ENCODE peak calls at places on chromosomes 6 and 20, in six cellular contexts. Q, D, F, B, N and L are unnamed samples.

GRCh38 chr6:53192590-53193232 is 44.1 kb upstream of the GCM1 start:
- DNase-seq in F (peak; percentile 23), D (no peak), B (no peak), Q (no peak), N (peak; percentile 13), L (peak; percentile 12)

GRCh38 chr6:123965894-123966293 is 162.2 kb downstream of the NKAIN2 start:
- DNase-seq in N (peak; percentile 5), B (no peak), D (no peak), F (peak; percentile 4), Q (no peak), L (peak; percentile 2)

GRCh38 chr6:138844203-138844602 is 48.3 kb downstream of the ECT2L start:
- DNase-seq in Q (no peak), N (peak; percentile 97), B (peak; percentile 67), D (peak; percentile 42), F (peak; percentile 67), L (peak; percentile 91)

GRCh38 chr6:109690740-109691687 is at the start of the genes AK9 and FIG4:
- DNase-seq in F (peak; percentile 93), D (peak; percentile 88), B (peak; percentile 96), N (peak; percentile 94), Q (peak; percentile 80), L (peak; percentile 93)

GRCh38 chr6:136757150-136757549 is 35.1 kb downstream of the MAP3K5 start:
- DNase-seq in F (peak; percentile 38), D (no peak), Q (no peak), B (no peak), N (peak; percentile 85), L (peak; percentile 73)

GRCh38 chr20:30811896-30812671 is 445.4 kb upstream of the DEFB115 start:
- DNase-seq in B (no peak), N (peak; percentile 68), Q (no peak), F (peak; percentile 53), D (no peak), L (peak; percentile 49)

GRCh38 chr20:57428611-57429496 is 37.7 kb downstream of the RBM38 start:
- DNase-seq in N (no peak), B (no peak), D (no peak), Q (no peak), F (no peak), L (no peak)

GRCh38 chr6:1759877-1760276 is 150.2 kb downstream of the FOXC1 start:
- DNase-seq in Q (no peak), N (no peak), B (no peak), F (no peak), D (no peak), L (no peak)

GRCh38 chr20:57999465-58000111 is 228.9 kb downstream of the ANKRD60 start:
- DNase-seq in F (no peak), N (peak; percentile 3), B (peak; percentile 40), Q (no peak), D (no peak), L (no peak)

GRCh38 chr20:44028341-44028715 is 113.7 kb downstream of the TOX2 start:
- DNase-seq in B (no peak), D (no peak), F (no peak), N (no peak), Q (no peak), L (no peak)

GRCh38 chr20:25865715-25866656 is 169.3 kb upstream of the ZNF337 start:
- DNase-seq in N (peak; percentile 86), B (no peak), Q (peak; percentile 67), D (peak; percentile 76), F (peak; percentile 49), L (peak; percentile 82)

GRCh38 chr20:11777861-11778570 is 139.7 kb upstream of the BTBD3 start:
- DNase-seq in B (no peak), Q (no peak), N (peak; percentile 60), F (peak; percentile 48), D (no peak), L (peak; percentile 54)

GRCh38 chr6:85401186-85402062 is 48.5 kb upstream of the NT5E start:
- DNase-seq in Q (no peak), N (no peak), D (no peak), B (no peak), F (no peak), L (no peak)

GRCh38 chr6:35146453-35146852 is 5.3 kb upstream of the TCP11 start:
- DNase-seq in B (peak; percentile 41), Q (no peak), F (peak; percentile 45), N (peak; percentile 54), D (no peak), L (peak; percentile 68)

GRCh38 chr6:160668589-160668988 is 4.5 kb upstream of the LPA start:
- DNase-seq in N (no peak), F (no peak), Q (no peak), D (no peak), B (no peak), L (no peak)

GRCh38 chr6:43747734-43748133 is 22.3 kb upstream of the VEGFA start:
- DNase-seq in N (no peak), D (no peak), B (no peak), F (no peak), Q (no peak), L (no peak)

GRCh38 chr6:109759098-109759855 is 68.2 kb downstream of the FIG4 start:
- DNase-seq in F (no peak), D (no peak), B (no peak), N (no peak), Q (no peak), L (no peak)

GRCh38 chr20:24935140-24935539 is 13.9 kb upstream of the CST7 start:
- DNase-seq in F (no peak), N (no peak), B (no peak), D (no peak), Q (no peak), L (no peak)

GRCh38 chr20:53579266-53579580 is 14.4 kb downstream of the ZNF217 start:
- DNase-seq in F (no peak), D (no peak), N (no peak), Q (no peak), B (no peak), L (no peak)

GRCh38 chr20:53581444-53582311 is 12.0 kb downstream of the ZNF217 start:
- DNase-seq in F (no peak), N (no peak), D (no peak), Q (peak; percentile 41), B (peak; percentile 19), L (no peak)

GRCh38 chr20:53580376-53581111 is 13.1 kb downstream of the ZNF217 start:
- DNase-seq in N (no peak), F (no peak), B (peak; percentile 12), Q (no peak), D (no peak), L (no peak)

GRCh38 chr20:53579581-53580375 is 13.9 kb downstream of the ZNF217 start:
- DNase-seq in B (no peak), F (peak; percentile 69), D (no peak), Q (peak; percentile 48), N (peak; percentile 88), L (peak; percentile 91)

DNA sequence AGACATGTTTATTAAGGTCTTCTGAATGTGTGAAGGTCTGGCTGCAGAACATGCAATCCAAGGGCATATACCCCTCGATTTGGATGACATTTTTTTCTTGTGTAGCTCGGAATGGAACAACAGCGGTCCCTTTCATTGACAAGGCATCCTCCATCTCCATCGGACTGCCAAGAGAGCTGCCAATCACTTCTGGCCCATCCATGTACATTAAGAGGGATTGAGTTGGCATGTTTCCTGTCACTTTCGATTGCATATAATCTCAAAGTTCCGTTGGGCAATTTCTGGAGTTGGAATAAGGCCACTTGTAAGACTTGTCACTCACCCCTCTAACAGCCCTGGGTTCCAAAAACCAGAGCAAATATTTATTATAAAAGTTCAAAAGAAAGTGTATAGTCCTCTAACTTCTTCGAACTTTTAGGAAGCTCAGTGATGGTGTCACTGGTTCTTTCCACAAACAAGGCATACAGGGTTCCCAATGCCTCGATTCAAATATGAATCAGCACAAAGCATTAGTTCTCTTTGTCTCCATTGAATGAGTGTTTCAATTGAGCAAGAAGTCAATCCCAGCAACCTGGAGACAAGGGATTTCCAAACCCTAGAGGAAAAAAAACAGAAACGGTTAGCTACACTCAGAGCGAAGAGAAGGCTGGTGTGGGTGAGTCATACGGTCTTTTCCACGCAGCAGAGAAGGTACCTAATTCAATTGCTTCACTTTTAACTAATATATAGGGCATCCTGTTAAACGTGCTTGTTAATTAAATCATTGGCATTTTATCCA is 10.9 kb downstream of the ZNF217 start:
- DNase-seq in N (peak; percentile 95), F (peak; percentile 92), B (peak; percentile 29), Q (peak; percentile 37), D (no peak), L (peak; percentile 97)
- H3K4me3 ChIP-seq in N (no peak overlapping the region), F (no peak overlapping the region), B (no peak overlapping the region), Q (peak overlapping the region; percentile 61), D (no peak overlapping the region), L (no peak overlapping the region)

GRCh38 chr6:64437996-64438395 is 802.4 kb downstream of the PHF3 start:
- DNase-seq in N (no peak), D (no peak), B (no peak), F (no peak), Q (no peak), L (no peak)
- H3K4me3 ChIP-seq in N (no peak overlapping the region), D (no peak overlapping the region), B (no peak overlapping the region), F (no peak overlapping the region), Q (no peak overlapping the region), L (no peak overlapping the region)

GRCh38 chr6:37513155-37513554 is 13.5 kb upstream of the CCDC167 start:
- DNase-seq in D (no peak), Q (no peak), F (no peak), B (no peak), N (no peak), L (no peak)
- H3K4me3 ChIP-seq in D (no peak overlapping the region), Q (no peak overlapping the region), F (no peak overlapping the region), B (no peak overlapping the region), N (no peak overlapping the region), L (no peak overlapping the region)

GRCh38 chr6:79070206-79070825 is 7.7 kb downstream of the PHIP start:
- DNase-seq in D (no peak), N (peak; percentile 14), F (peak; percentile 14), B (no peak), Q (no peak), L (no peak)
- H3K4me3 ChIP-seq in D (no peak overlapping the region), N (no peak overlapping the region), F (peak overlapping the region; percentile 18), B (peak overlapping the region; percentile 14), Q (no peak overlapping the region), L (no peak overlapping the region)

GRCh38 chr6:149331871-149332270 is 14.4 kb downstream of the TAB2 start:
- DNase-seq in Q (no peak), F (peak; percentile 52), D (no peak), N (no peak), B (no peak), L (no peak)
- H3K4me3 ChIP-seq in Q (no peak overlapping the region), F (no peak overlapping the region), D (no peak overlapping the region), N (no peak overlapping the region), B (no peak overlapping the region), L (no peak overlapping the region)

GRCh38 chr6:41059569-41059968 is 6.6 kb downstream of the APOBEC2 start:
- DNase-seq in F (peak; percentile 45), D (no peak), B (no peak), N (no peak), Q (no peak), L (no peak)

GRCh38 chr6:41062056-41062455 is 9.1 kb downstream of the APOBEC2 start:
- DNase-seq in N (no peak), D (no peak), B (no peak), F (no peak), Q (no peak), L (no peak)

GRCh38 chr6:41058783-41059181 is 5.8 kb downstream of the APOBEC2 start:
- DNase-seq in Q (no peak), F (no peak), D (no peak), B (no peak), N (no peak), L (no peak)

GRCh38 chr6:41063884-41064285 is 8.3 kb downstream of the OARD1 start:
- DNase-seq in F (no peak), Q (no peak), D (no peak), N (no peak), B (no peak), L (no peak)

GRCh38 chr6:41061196-41061726 is 8.3 kb downstream of the APOBEC2 start:
- DNase-seq in D (no peak), N (no peak), Q (no peak), F (no peak), B (no peak), L (no peak)
- H3K4me3 ChIP-seq in D (no peak overlapping the region), N (no peak overlapping the region), Q (no peak overlapping the region), F (no peak overlapping the region), B (no peak overlapping the region), L (no peak overlapping the region)